ENCODE peak calls at places on chromosomes 3 and 15, in six cellular contexts. G is GM23338, U is PC-3, D is MM.1S, B is fibroblast of lung, W is mammary epithelial cell. V is an unnamed sample.

GRCh38 chr15:63843901-63844317 is 10.2 kb upstream of the HERC1 start:
- DNase-seq in U (no peak), B (peak), G (peak), D (no peak), W (no peak), V (no peak)

GRCh38 chr3:124258057-124258500 is 266.2 kb upstream of the ROPN1 start:
- DNase-seq in U (no peak), D (no peak), G (no peak), W (no peak), B (peak), V (peak)

GRCh38 chr3:194952882-194953281 is 267.2 kb downstream of the FAM43A start:
- DNase-seq in D (no peak), U (no peak), B (no peak), W (no peak), G (peak), V (no peak)

GRCh38 chr3:192597511-192597910 is 129.8 kb downstream of the FGF12 start:
- DNase-seq in D (no peak), U (peak), G (peak), B (no peak), W (no peak), V (no peak)

GRCh38 chr3:188243124-188243795 is 89.3 kb downstream of the LPP start:
- DNase-seq in D (no peak), W (peak), B (no peak), U (peak), G (no peak), V (no peak)

GRCh38 chr3:169759256-169759655 is 5.6 kb downstream of the TERC start:
- DNase-seq in D (peak), G (no peak), B (peak), W (peak), U (peak), V (no peak)

GRCh38 chr3:158700559-158700958 is 28.1 kb upstream of the LXN start:
- DNase-seq in D (no peak), B (no peak), U (peak), W (no peak), G (no peak), V (no peak)

GRCh38 chr15:84600331-84600686 is 500 bp upstream of the ZSCAN2 start:
- DNase-seq in D (peak), W (peak), U (peak), B (peak), G (peak), V (peak)

GRCh38 chr3:70064194-70064787 is 64.8 kb downstream of the SAMMSON start:
- DNase-seq in B (peak), G (peak), W (peak), D (peak), U (peak), V (peak)

GRCh38 chr3:123884993-123885392 is 861 bp upstream of the MYLK start:
- DNase-seq in D (no peak), W (no peak), G (no peak), U (no peak), B (no peak), V (no peak)

GRCh38 chr3:136134091-136134490 is 62.0 kb downstream of the MSL2 start:
- DNase-seq in U (no peak), G (no peak), D (no peak), B (no peak), W (no peak), V (no peak)

GRCh38 chr3:377158-377561 is 180.6 kb downstream of the CHL1 start:
- DNase-seq in W (peak), G (peak), B (peak), U (peak), D (peak), V (no peak)

GRCh38 chr15:66101715-66102395 is 151.7 kb downstream of the MEGF11 start:
- DNase-seq in G (peak), D (no peak), U (no peak), W (no peak), B (no peak), V (peak)

GRCh38 chr3:145857956-145858355 is 303.0 kb downstream of the PLOD2 start:
- DNase-seq in U (peak), D (no peak), B (no peak), W (peak), G (no peak), V (no peak)

GRCh38 chr3:4529901-4530588 is 36.9 kb downstream of the ITPR1 start:
- DNase-seq in D (no peak), W (no peak), G (no peak), U (no peak), B (no peak), V (no peak)

GRCh38 chr3:40267940-40268707 is 41.4 kb upstream of the EIF1B start:
- DNase-seq in D (no peak), U (no peak), G (no peak), B (peak), W (no peak), V (no peak)

GRCh38 chr15:56124391-56124790 is 119.3 kb downstream of the RFX7 start:
- DNase-seq in D (no peak), W (no peak), G (no peak), B (peak), U (peak), V (no peak)

GRCh38 chr3:59802045-59802444 is 752.2 kb upstream of the CFAP20DC start:
- DNase-seq in B (no peak), W (no peak), G (no peak), D (no peak), U (no peak), V (no peak)

GRCh38 chr15:48890375-48890972 is 12.5 kb downstream of the EID1 start:
- DNase-seq in D (no peak), B (no peak), G (no peak), W (no peak), U (no peak), V (no peak)
- H3K4me2 ChIP-seq in D (no peak), B (no peak), G (no peak), W (no peak), U (no peak), V (peak)

GRCh38 chr15:39270221-39270835 is 310.6 kb upstream of the THBS1 start:
- DNase-seq in W (no peak), B (no peak), G (no peak), D (no peak), U (no peak), V (peak)
- H3K4me2 ChIP-seq in W (no peak), B (no peak), G (no peak), D (no peak), U (peak), V (peak)

GRCh38 chr3:184135149-184135910 is at the start of gene EIF2B5:
- DNase-seq in W (peak), D (peak), U (peak), G (peak), B (peak), V (peak)
- H3K4me2 ChIP-seq in W (peak), D (peak), U (peak), G (peak), B (peak), V (peak)

GRCh38 chr3:31220431-31220830 is 312.3 kb upstream of the STT3B start:
- DNase-seq in W (no peak), D (no peak), U (no peak), G (no peak), B (no peak), V (no peak)
- H3K4me2 ChIP-seq in W (no peak), D (no peak), U (no peak), G (no peak), B (no peak), V (no peak)

DNA sequence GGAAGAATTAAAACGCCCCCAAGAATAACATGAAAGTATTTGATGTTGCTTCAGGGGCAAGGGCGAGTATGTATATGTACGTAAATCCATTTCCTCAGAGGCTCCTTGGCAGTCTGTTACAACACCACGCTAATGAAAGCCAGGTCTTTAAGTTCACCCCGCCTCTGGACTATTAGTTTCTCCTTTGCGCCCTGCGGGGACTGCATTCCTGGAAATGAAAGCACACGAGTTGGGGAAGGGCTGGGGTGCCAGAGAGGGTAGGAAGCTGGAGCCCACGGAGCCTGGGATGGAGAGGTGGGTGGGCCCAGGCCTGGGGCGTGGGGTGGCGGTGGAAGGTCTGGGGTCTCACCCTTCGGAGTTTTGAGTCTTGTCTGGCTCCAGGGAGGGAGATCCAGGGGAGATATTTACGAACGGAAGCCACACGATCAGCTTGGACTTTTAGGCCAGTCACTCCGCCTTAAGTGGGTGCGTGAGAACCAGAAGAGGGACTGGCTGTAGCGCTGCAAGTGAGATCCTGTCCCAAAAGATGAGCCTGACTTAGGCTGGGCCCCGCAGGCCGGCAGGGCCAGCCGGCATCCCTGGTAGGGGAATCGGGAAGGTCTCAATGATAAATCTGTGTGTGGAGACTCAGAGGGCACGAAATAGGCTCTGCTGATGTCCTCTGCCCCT is 1.6 kb upstream of the PLCL2 start:
- DNase-seq in G (peak), U (no peak), B (no peak), D (no peak), W (no peak), V (peak)
- H3K4me2 ChIP-seq in G (peak), U (no peak), B (no peak), D (no peak), W (no peak), V (peak)

DNA sequence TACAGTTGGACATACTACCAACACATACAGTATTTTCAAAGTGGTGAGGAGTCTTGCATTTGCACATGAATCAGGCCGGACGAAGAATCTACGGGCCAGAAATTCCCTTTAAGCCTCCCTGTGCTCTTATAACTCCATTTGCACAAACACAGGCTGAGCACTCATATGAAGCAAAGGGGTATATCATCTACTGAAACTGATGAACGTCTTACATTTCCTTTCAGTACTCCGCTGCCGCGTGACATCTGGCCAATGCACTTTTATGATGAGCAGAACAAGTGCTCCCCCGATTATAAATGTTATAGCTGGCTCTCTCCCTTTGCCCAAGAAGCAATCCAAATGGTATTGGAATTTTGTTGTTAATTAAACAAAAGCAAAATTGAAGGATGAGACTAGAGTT is 110.3 kb upstream of the ICE2 start:
- DNase-seq in D (no peak), U (no peak), B (no peak), G (no peak), W (no peak), V (no peak)
- H3K4me2 ChIP-seq in D (no peak), U (no peak), B (peak), G (peak), W (no peak), V (no peak)

DNA sequence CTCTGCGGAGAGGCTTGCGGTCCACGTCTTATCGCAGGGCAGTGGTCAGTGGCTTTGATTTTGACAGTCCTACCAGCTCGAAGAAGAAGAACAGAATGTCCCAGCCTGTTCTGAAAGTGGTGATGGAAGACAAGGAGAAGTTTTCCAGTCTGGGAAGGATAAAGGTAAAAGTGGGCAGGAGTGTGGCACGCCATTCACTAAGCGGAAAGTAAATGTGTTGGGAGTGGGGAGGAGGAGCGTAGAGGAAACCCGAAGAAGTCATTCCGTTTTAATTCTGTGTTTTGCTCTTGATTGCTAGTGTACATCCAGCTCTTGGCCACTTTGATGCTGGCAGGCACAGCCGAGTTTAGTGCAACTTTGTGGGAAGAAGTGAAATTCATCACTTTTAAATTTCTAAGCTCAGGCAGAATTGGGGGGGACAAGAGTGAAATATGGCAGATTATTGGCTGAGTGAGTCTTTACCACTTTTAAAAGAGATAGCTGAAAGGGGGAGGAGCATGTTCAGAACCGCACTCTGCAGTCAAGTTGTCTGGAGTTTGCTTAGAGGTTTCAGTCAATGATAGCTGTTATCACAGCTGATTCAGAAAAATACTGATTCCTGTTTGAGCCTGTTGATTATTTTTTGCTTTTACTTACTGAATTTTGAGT is 1.8 kb downstream of the ARHGEF26 start:
- DNase-seq in W (no peak), G (peak), B (peak), U (peak), D (peak), V (peak)
- H3K4me2 ChIP-seq in W (peak), G (peak), B (peak), U (peak), D (peak), V (peak)

GRCh38 chr3:142897807-142898206 is 8.9 kb upstream of the PCOLCE2 start:
- DNase-seq in W (no peak), G (no peak), U (no peak), B (no peak), D (no peak), V (no peak)

GRCh38 chr3:142898346-142899213 is 9.7 kb upstream of the PCOLCE2 start:
- DNase-seq in W (no peak), G (no peak), D (no peak), U (no peak), B (no peak), V (peak)

GRCh38 chr3:142894493-142894892 is 5.6 kb upstream of the PCOLCE2 start:
- DNase-seq in W (no peak), D (no peak), G (no peak), U (no peak), B (no peak), V (peak)

GRCh38 chr3:142896996-142897395 is 8.1 kb upstream of the PCOLCE2 start:
- DNase-seq in D (no peak), W (no peak), G (no peak), U (peak), B (no peak), V (no peak)

GRCh38 chr3:142896201-142896755 is 7.4 kb upstream of the PCOLCE2 start:
- DNase-seq in D (no peak), U (peak), W (peak), B (peak), G (no peak), V (peak)
- H3K4me2 ChIP-seq in D (no peak), U (peak), W (no peak), B (no peak), G (no peak), V (no peak)

V was measured in osteoblast.